ENCODE peak calls at places on chromosome 2, in nine cellular contexts. A is upper lobe of right lung, B is HepG2, X is kidney, W is bronchial epithelial cell, R is adrenal gland, L is uterus, F is breast epithelium, C is prostate gland. S is an unnamed sample.

GRCh38 chr2:203909192-203909945 is 27.2 kb upstream of the ICOS start:
- DNase-seq in X (no peak), R (peak; percentile 33), W (peak; percentile 41), C (no peak), L (no peak), F (no peak), A (no peak), B (peak; percentile 41), S (no peak)

GRCh38 chr2:216372761-216373291 is 543 bp upstream of the MARCHF4 start:
- DNase-seq in X (no peak), C (no peak), W (peak; percentile 83), L (no peak), A (no peak), B (no peak), F (no peak), R (no peak), S (no peak)

GRCh38 chr2:128406629-128407252 is 88.1 kb upstream of the HS6ST1 start:
- DNase-seq in L (peak; percentile 2), B (no peak), X (no peak), A (no peak), C (no peak), F (no peak), W (no peak), R (peak; percentile 15), S (no peak)

GRCh38 chr2:121721926-121722325 is 14.7 kb downstream of the NIFK start:
- DNase-seq in B (no peak), W (peak; percentile 98), R (no peak), C (no peak), X (no peak), L (no peak), A (no peak), F (no peak), S (peak; percentile 52)

GRCh38 chr2:52222128-52222527 is 1190.2 kb upstream of the NRXN1 start:
- DNase-seq in L (no peak), B (no peak), A (no peak), R (no peak), C (no peak), W (peak; percentile 15), F (no peak), X (no peak), S (no peak)

GRCh38 chr2:30692829-30693265 is 114.4 kb downstream of the CAPN13 start:
- DNase-seq in C (no peak), L (no peak), B (no peak), A (no peak), X (no peak), F (no peak), W (no peak), R (no peak), S (peak; percentile 40)

GRCh38 chr2:45651415-45652089 is at the start of gene PRKCE:
- DNase-seq in L (peak; percentile 74), A (peak; percentile 85), W (no peak), B (no peak), F (peak; percentile 59), C (peak; percentile 47), R (peak; percentile 75), X (peak; percentile 92), S (peak; percentile 87)

GRCh38 chr2:158463496-158464095 is 6.8 kb downstream of the PKP4 start:
- DNase-seq in R (no peak), A (no peak), B (no peak), X (no peak), F (no peak), C (no peak), W (no peak), L (no peak), S (no peak)

GRCh38 chr2:237705225-237705524 is 77.8 kb downstream of the LRRFIP1 start:
- DNase-seq in R (no peak), C (no peak), B (no peak), X (no peak), F (no peak), L (no peak), A (no peak), W (no peak), S (no peak)

GRCh38 chr2:219451626-219452360 is 17.1 kb downstream of the SPEG start:
- DNase-seq in F (no peak), B (no peak), C (no peak), L (peak; percentile 88), X (no peak), W (no peak), A (peak; percentile 63), R (no peak), S (peak; percentile 96)

GRCh38 chr2:150147889-150148683 is 339.4 kb downstream of the RND3 start:
- DNase-seq in A (no peak), X (no peak), R (no peak), W (no peak), B (no peak), C (no peak), L (no peak), F (no peak), S (no peak)

GRCh38 chr2:19300961-19301360 is 57.5 kb downstream of the OSR1 start:
- DNase-seq in B (no peak), F (no peak), W (peak; percentile 44), A (no peak), L (no peak), C (no peak), X (no peak), R (no peak), S (no peak)

GRCh38 chr2:3233877-3234276 is 143.7 kb downstream of the EIPR1 start:
- DNase-seq in C (peak; percentile 31), F (peak; percentile 59), X (no peak), A (no peak), L (no peak), W (no peak), B (no peak), R (peak; percentile 1), S (no peak)

DNA sequence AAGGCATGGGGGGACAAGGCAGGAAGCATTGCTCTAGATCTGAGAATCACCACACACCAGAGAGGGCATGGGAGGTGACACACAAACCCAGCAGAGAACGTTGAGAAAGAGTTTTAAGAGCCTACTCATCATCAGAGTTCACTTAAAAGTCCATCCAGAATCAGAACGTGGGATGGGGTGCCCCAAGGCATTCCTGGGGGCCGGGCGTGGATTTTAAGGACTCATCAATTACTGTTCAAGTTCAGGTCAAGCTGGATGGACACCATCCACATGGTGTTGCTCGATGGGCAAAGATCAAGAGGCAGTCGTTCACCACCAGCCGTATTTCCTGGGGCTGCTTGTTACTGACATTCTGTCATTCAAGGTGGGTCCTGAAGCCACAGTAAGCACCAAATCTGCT is 34.9 kb downstream of the BCL11A start:
- DNase-seq in B (no peak), F (no peak), R (no peak), C (no peak), X (no peak), A (no peak), L (no peak), W (no peak), S (peak; percentile 29)
- H3K36me3 ChIP-seq in B (no peaks in the 10 kb centered on the region), F (no peaks in the 10 kb centered on the region), R (no peaks in the 10 kb centered on the region), C (no peaks in the 10 kb centered on the region), X (no peaks in the 10 kb centered on the region), A (no peaks in the 10 kb centered on the region), L (no peaks in the 10 kb centered on the region), W (peaks cover 2% of the 10 kb centered on the region), S (no peaks in the 10 kb centered on the region)

DNA sequence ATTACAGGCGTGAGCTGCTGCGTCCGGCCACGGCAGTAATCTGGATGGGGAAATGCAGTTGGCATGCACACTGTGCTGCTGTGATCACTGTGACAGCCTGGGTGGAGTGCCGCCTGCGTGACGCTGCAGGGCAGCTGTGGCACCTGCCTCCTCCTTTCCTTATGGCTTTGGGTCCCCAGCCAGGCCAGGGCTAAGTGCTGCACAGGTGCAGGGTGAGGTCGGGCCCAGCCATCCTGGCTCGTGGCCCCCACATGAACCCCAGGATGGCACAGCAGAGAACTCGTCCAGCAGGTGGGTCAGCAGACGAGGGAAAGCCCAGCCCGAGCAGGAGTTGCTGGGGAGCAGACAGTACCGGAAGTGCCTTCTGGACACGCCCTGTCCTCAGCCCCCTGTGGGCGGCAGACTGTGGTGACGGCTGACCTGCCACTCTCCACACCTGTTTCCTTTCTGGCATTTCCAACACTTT is 17.1 kb downstream of the HS1BP3 start:
- DNase-seq in W (peak; percentile 35), A (peak; percentile 88), B (no peak), F (peak; percentile 79), R (no peak), X (peak; percentile 94), L (no peak), C (peak; percentile 75), S (peak; percentile 88)
- TF ChIP-seq CTCF in W (peak; percentile 19), A (peak; percentile 5), B (no peak), F (peak; percentile 14), R (no peak), X (no peak), L (no peak), C (peak; percentile 45), S (no peak)

GRCh38 chr2:170997893-170998477 is 68.9 kb downstream of the GORASP2 start:
- DNase-seq in A (no peak), C (no peak), R (no peak), W (no peak), B (no peak), X (no peak), L (no peak), F (no peak), S (no peak)

GRCh38 chr2:170999654-171000053 is 70.6 kb downstream of the GORASP2 start:
- DNase-seq in W (no peak), L (no peak), R (no peak), X (no peak), A (no peak), B (no peak), C (no peak), F (no peak), S (no peak)

GRCh38 chr2:170991398-170992185 is 62.5 kb downstream of the GORASP2 start:
- DNase-seq in C (no peak), L (no peak), B (no peak), R (no peak), F (no peak), W (no peak), X (no peak), A (no peak), S (no peak)

DNA sequence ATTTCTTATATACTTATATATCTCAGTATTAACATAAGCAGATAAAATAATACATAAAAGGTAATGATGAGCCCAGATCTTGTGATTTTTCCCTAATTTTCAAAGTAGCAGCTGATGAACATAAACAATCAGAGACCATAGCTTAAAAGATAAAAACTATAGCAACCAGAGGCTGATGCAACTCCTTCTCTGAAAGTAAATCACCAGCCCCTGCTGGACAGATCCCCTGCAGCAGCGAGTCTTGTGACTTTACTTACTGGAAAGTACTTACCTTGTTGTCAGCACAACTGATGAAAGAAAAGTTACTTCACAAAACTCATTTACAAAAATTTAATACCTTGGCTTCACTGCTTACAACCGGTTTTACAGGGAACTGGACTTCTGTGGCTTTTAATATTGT is 67.3 kb downstream of the GORASP2 start:
- DNase-seq in A (no peak), C (no peak), X (no peak), R (no peak), L (no peak), W (no peak), B (no peak), F (no peak), S (no peak)
- H3K36me3 ChIP-seq in A (peaks cover 37% of the 10 kb centered on the region), C (no peaks in the 10 kb centered on the region), X (peaks cover 26% of the 10 kb centered on the region), R (peaks cover 43% of the 10 kb centered on the region), L (no peaks in the 10 kb centered on the region), W (peaks cover 7% of the 10 kb centered on the region), B (peaks cover 25% of the 10 kb centered on the region), F (no peaks in the 10 kb centered on the region), S (peaks cover 6% of the 10 kb centered on the region)

DNA sequence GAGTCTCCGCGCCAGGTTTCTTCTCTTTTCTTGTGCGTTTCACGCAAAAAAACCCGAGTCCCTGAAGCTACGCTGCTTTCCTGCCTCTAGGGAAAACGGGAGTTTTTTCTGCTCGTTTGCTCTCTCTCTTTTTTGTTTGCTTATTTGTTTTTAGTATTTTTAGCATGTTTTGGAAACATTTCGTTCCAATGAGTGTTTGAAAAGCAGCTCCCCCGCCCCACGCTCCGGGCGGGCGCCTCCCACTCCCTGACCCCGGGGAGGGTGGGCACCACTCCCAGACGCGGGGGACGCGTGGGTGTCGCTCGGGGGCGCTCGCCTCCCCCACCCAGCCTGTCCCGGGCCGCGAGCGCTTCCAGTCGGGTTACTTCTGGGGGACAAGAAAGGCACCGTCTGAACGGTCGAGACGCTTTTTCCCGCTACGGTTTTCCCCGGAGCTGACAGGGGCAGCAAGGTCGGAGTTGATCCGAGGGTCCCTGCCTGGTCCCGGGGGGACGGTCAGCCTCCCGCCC is 446 bp upstream of the EFHD1 start:
- DNase-seq in X (peak; percentile 93), B (no peak), F (no peak), R (no peak), W (no peak), C (no peak), L (peak; percentile 87), A (no peak), S (peak; percentile 83)
- TF ChIP-seq CTCF in X (no peak), B (peak; percentile 31), F (no peak), R (no peak), W (no peak), C (no peak), L (peak; percentile 14), A (no peak), S (no peak)

S was measured in sigmoid colon.